ENCODE peak calls at places on chromosome 10, in nine cellular contexts. G is mammary epithelial cell, K is right lobe of liver, P is adrenal gland, E is Peyer's patch, J is coronary artery, B is tibial nerve, N is A549, X is psoas muscle. F is an unnamed sample.

GRCh38 chr10:123990889-123991288 is 99.3 kb upstream of the CPXM2 start:
- DNase-seq in G (no peak), K (peak), P (no peak), E (no peak), J (peak), B (no peak), N (no peak), X (no peak), F (no peak)

GRCh38 chr10:47438857-47439474 is 44.9 kb downstream of the ANXA8 start:
- DNase-seq in G (peak), K (no peak), P (no peak), E (no peak), J (no peak), B (no peak), N (peak), X (no peak), F (peak)

GRCh38 chr10:26334932-26335573 is 103.1 kb upstream of the APBB1IP start:
- DNase-seq in G (peak), K (peak), P (peak), E (peak), J (peak), B (peak), N (peak), X (no peak), F (no peak)

GRCh38 chr10:18136056-18136916 is 3.9 kb upstream of the CACNB2 start:
- DNase-seq in G (no peak), K (no peak), P (no peak), E (no peak), J (no peak), B (no peak), N (no peak), X (no peak), F (no peak)

GRCh38 chr10:89522463-89522862 is 12.9 kb downstream of the SLC16A12 start:
- DNase-seq in G (no peak), K (no peak), P (no peak), E (no peak), J (no peak), B (no peak), N (no peak), X (no peak), F (no peak)

GRCh38 chr10:75363431-75363830 is 38.1 kb downstream of the ZNF503 start:
- DNase-seq in G (no peak), K (no peak), P (no peak), E (no peak), J (no peak), B (no peak), N (no peak), X (no peak), F (no peak)

GRCh38 chr10:21517134-21517982 is 8.1 kb downstream of the SKIDA1 start:
- DNase-seq in G (peak), K (peak), P (peak), E (no peak), J (no peak), B (no peak), N (peak), X (peak), F (no peak)

GRCh38 chr10:92742331-92743228 is 52.8 kb downstream of the HHEX start:
- DNase-seq in G (no peak), K (no peak), P (no peak), E (peak), J (no peak), B (no peak), N (no peak), X (no peak), F (no peak)

GRCh38 chr10:133089461-133089800 is 1.7 kb downstream of the ADGRA1 start:
- DNase-seq in G (no peak), K (no peak), P (no peak), E (no peak), J (no peak), B (no peak), N (no peak), X (no peak), F (no peak)

GRCh38 chr10:48981310-48981907 is 41.8 kb upstream of the LRRC18 start:
- DNase-seq in G (peak), K (peak), P (peak), E (peak), J (no peak), B (peak), N (peak), X (peak), F (peak)

GRCh38 chr10:642186-642890 is 47.1 kb downstream of the DIP2C start:
- DNase-seq in G (no peak), K (no peak), P (no peak), E (no peak), J (no peak), B (no peak), N (no peak), X (no peak), F (no peak)

GRCh38 chr10:110285501-110285900 is 19.2 kb downstream of the SMNDC1 start:
- DNase-seq in G (no peak), K (no peak), P (no peak), E (no peak), J (no peak), B (no peak), N (no peak), X (no peak), F (no peak)

GRCh38 chr10:51768886-51769285 is 69.5 kb upstream of the CSTF2T start:
- DNase-seq in G (no peak), K (no peak), P (no peak), E (no peak), J (no peak), B (no peak), N (no peak), X (no peak), F (no peak)

GRCh38 chr10:103667390-103667789 is 173.9 kb downstream of the NEURL1 start:
- DNase-seq in G (no peak), K (no peak), P (no peak), E (no peak), J (no peak), B (no peak), N (no peak), X (no peak), F (no peak)

GRCh38 chr10:5549462-5550249 is 24.9 kb downstream of the CALML3 start:
- DNase-seq in G (no peak), K (peak), P (no peak), E (no peak), J (no peak), B (no peak), N (no peak), X (peak), F (no peak)

GRCh38 chr10:110618206-110618605 is 25.9 kb upstream of the RBM20 start:
- DNase-seq in G (no peak), K (no peak), P (no peak), E (no peak), J (no peak), B (no peak), N (no peak), X (no peak), F (no peak)

GRCh38 chr10:63437334-63437949 is 28.3 kb downstream of the JMJD1C start:
- DNase-seq in G (peak), K (no peak), P (no peak), E (no peak), J (no peak), B (no peak), N (no peak), X (no peak), F (no peak)

GRCh38 chr10:3622845-3623621 is 162.0 kb downstream of the KLF6 start:
- DNase-seq in G (no peak), K (no peak), P (no peak), E (no peak), J (no peak), B (no peak), N (no peak), X (no peak), F (no peak)

GRCh38 chr10:110918269-110918632 is 729 bp downstream of the BBIP1 start:
- DNase-seq in G (no peak), K (no peak), P (no peak), E (peak), J (no peak), B (peak), N (peak), X (no peak), F (peak)

GRCh38 chr10:14412624-14413023 is 81.9 kb upstream of the FRMD4A start:
- DNase-seq in G (no peak), K (no peak), P (no peak), E (no peak), J (no peak), B (no peak), N (no peak), X (no peak), F (no peak)

GRCh38 chr10:59668081-59668480 is 41.6 kb downstream of the SLC16A9 start:
- DNase-seq in G (no peak), K (no peak), P (no peak), E (no peak), J (no peak), B (no peak), N (no peak), X (no peak), F (no peak)

GRCh38 chr10:21935439-21936023 is 68.0 kb downstream of the DNAJC1 start:
- DNase-seq in G (no peak), K (no peak), P (no peak), E (no peak), J (no peak), B (no peak), N (no peak), X (no peak), F (no peak)

GRCh38 chr10:132538790-132539421 is 1.3 kb downstream of the INPP5A start:
- DNase-seq in G (no peak), K (peak), P (no peak), E (no peak), J (no peak), B (no peak), N (no peak), X (peak), F (no peak)

GRCh38 chr10:111085690-111086353 is 9.0 kb downstream of the ADRA2A start:
- DNase-seq in G (no peak), K (no peak), P (no peak), E (no peak), J (no peak), B (no peak), N (no peak), X (no peak), F (no peak)

GRCh38 chr10:122388287-122388997 is 13.9 kb downstream of the PLEKHA1 start:
- DNase-seq in G (no peak), K (no peak), P (no peak), E (no peak), J (no peak), B (no peak), N (no peak), X (no peak), F (no peak)

GRCh38 chr10:65952086-65952485 is 973.8 kb upstream of the LRRTM3 start:
- DNase-seq in G (no peak), K (no peak), P (no peak), E (no peak), J (no peak), B (no peak), N (no peak), X (no peak), F (no peak)

GRCh38 chr10:109891105-109891504 is 32.2 kb downstream of the XPNPEP1 start:
- DNase-seq in G (peak), K (no peak), P (no peak), E (no peak), J (no peak), B (no peak), N (no peak), X (no peak), F (no peak)

GRCh38 chr10:130141460-130141859 is 5.3 kb downstream of the GLRX3 start:
- DNase-seq in G (no peak), K (no peak), P (no peak), E (no peak), J (no peak), B (no peak), N (no peak), X (no peak), F (no peak)

GRCh38 chr10:109403551-109403950 is 519.8 kb downstream of the XPNPEP1 start:
- DNase-seq in G (no peak), K (no peak), P (no peak), E (no peak), J (no peak), B (no peak), N (no peak), X (no peak), F (no peak)

GRCh38 chr10:91975438-91975837 is 51.9 kb downstream of the BTAF1 start:
- DNase-seq in G (peak), K (no peak), P (no peak), E (no peak), J (no peak), B (no peak), N (no peak), X (no peak), F (no peak)

GRCh38 chr10:5434017-5434753 is 21.8 kb downstream of the NET1 start:
- DNase-seq in G (peak), K (no peak), P (no peak), E (no peak), J (no peak), B (no peak), N (peak), X (no peak), F (no peak)

GRCh38 chr10:99522078-99522479 is 10.7 kb upstream of the NKX2-3 start:
- DNase-seq in G (no peak), K (no peak), P (no peak), E (no peak), J (no peak), B (no peak), N (no peak), X (no peak), F (no peak)

GRCh38 chr10:32077896-32078295 is 21.7 kb upstream of the KIF5B start:
- DNase-seq in G (peak), K (no peak), P (peak), E (no peak), J (no peak), B (no peak), N (no peak), X (peak), F (no peak)

GRCh38 chr10:36817898-36818297 is 307.5 kb upstream of the ANKRD30A start:
- DNase-seq in G (no peak), K (no peak), P (no peak), E (no peak), J (no peak), B (no peak), N (no peak), X (no peak), F (no peak)

GRCh38 chr10:79148452-79149344 is 79.9 kb downstream of the ZMIZ1 start:
- DNase-seq in G (peak), K (peak), P (peak), E (peak), J (no peak), B (peak), N (no peak), X (peak), F (no peak)

GRCh38 chr10:99630439-99630838 is 10.2 kb upstream of the SLC25A28 start:
- DNase-seq in G (peak), K (no peak), P (peak), E (no peak), J (no peak), B (peak), N (no peak), X (no peak), F (peak)

GRCh38 chr10:11871470-11871869 is 48.3 kb downstream of the PROSER2 start:
- DNase-seq in G (no peak), K (no peak), P (no peak), E (no peak), J (no peak), B (no peak), N (no peak), X (peak), F (no peak)

GRCh38 chr10:43605850-43606322 is 352 bp upstream of the ZNF485 start:
- DNase-seq in G (no peak), K (no peak), P (no peak), E (no peak), J (no peak), B (no peak), N (no peak), X (no peak), F (no peak)
- H3K27ac ChIP-seq in G (no peak), K (no peak), P (peak), E (peak), J (peak), B (peak), N (no peak), X (peak), F (no peak)

DNA sequence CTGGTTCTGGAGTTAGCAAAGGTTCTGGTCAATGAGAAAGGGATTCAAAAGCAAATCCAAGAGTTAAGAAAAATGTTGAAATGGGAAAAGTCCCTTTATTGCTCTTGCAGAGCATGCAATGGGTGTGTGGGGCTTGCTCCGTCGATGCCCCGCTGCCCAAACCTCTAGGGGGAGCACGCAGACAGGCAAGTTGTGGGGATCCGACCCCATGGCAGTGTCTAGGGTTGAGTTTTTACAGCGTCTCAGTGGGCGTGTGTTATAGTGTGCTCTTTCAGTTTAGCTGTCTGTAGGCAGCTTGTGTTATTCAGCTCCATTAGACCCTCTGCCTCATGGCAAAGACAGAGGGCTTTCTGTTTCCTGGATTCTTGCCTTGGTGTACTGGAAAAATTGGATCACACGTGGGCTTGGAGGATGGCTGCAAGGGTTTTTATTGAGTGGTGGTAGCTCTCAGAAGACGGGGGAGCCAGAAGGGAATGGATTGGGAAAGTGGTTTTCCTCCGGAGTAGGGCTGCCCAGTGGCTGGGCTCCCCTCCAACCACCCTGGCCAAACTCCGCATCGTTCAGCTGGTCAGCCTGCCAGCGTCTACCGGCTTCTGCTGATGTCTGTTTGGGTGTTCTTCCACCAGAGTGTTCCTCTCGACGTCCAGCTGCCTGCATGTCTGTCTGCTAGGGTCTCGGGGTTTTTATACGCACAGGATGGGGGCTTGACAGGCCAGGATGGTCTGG is 102.3 kb upstream of the PLXDC2 start:
- DNase-seq in G (no peak), K (no peak), P (no peak), E (no peak), J (no peak), B (no peak), N (no peak), X (no peak), F (no peak)
- TF ChIP-seq CTCF in G (peak), K (no peak), P (no peak), E (no peak), J (no peak), B (peak), N (no peak), X (no peak), F (no peak)

DNA sequence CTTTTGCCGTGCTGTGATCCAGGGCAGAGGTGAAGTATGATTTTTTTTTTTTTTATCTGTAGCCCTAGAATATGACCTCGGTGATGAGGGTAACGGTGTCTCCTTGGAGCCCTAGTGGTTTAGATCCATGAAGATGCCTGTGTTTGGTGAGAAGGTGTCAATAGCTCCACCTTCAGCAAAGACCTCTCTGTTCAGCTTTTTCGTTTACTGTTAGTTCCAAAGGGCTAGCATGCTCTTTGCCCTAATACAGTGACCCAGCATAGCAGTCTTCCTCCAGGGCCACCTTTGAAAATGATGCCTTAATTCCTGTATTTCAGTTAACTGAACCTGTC is 748 bp upstream of the MRPS16 start:
- DNase-seq in G (peak), K (no peak), P (no peak), E (no peak), J (no peak), B (no peak), N (peak), X (no peak), F (no peak)
- H3K27ac ChIP-seq in G (peak), K (peak), P (peak), E (peak), J (peak), B (peak), N (peak), X (peak), F (peak)

DNA sequence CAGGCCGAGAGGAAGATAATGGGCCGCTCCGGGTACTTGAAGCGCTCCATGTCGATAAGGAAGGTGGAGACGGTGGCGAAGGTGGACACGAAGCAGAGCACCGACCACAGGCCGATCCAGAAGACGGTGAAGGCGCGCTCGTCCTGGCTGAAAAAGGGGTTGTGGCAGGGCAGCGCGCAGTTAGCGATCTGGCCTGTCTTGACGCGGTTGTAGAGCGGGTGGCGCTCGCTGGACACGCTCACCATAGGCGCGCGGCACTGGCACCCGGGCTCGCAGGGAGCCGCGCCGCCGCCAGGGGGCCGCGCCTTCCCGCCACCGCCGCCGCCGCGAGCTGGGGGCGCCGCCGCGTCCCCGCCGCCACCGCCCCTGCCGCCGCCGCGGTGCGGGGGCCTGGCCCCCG is 1.6 kb downstream of the FZD8 start:
- DNase-seq in G (peak), K (peak), P (peak), E (peak), J (no peak), B (peak), N (peak), X (peak), F (peak)
- TF ChIP-seq CTCF in G (no peak), K (peak), P (no peak), E (peak), J (peak), B (peak), N (peak), X (peak), F (peak)

DNA sequence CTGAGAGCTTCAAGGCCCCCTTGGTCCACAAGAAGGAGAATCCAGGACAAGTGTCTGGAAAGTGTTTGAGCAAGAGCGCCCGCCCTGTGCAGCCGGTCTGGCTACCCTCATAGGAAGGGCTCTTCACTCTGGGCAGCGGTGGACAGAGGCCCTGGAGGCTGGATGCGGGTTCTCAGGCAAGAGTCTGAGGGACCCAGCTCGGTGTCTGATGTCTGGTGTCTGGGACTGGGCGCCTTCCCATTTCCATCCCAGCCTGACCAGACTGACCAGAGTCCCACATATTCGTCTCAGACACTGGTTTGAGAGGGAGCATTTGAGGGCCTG is 59.8 kb downstream of the HK1 start:
- DNase-seq in G (no peak), K (no peak), P (no peak), E (no peak), J (no peak), B (no peak), N (no peak), X (peak), F (no peak)
- H3K27ac ChIP-seq in G (peak), K (peak), P (peak), E (no peak), J (peak), B (no peak), N (peak), X (peak), F (peak)

DNA sequence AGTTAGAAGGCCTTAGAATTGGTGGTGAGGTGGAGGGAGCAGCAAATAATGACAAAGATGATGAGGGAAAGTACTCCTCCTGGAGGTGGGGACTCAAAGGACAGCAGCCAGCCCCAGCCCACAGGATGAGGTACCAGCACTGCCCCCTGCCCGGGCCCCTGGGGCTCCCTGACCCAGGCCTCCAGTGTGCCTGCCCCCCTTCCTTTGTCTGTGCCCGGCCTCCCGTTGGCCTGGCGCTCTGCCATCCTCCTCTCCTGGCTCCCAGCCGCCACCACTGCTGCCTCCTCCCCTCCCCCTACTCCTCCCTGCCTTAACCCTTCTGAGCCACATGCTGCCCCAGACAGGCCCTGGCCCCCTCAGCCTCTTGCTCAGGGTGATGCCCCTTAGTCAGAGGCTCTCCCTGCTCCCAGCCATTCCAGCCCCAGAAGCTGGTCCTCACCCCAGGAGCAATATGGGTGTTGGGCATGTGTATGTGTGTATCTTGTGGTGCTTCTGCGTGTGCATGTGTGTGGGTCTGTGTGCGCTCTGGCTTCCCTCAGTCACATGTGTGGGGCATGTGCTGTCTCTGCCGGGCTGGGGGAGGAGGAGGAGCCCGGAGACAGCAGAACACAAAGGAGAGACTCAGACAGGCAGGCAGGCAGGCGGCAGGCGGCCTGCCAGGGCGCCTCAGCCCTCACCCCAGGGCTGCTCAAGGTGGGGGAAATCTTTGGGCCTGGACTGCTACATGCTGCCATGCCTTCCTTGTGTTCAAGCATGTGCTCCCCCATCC is 2.6 kb downstream of the LDB1 start:
- DNase-seq in G (peak), K (peak), P (peak), E (peak), J (peak), B (peak), N (no peak), X (peak), F (peak)
- TF ChIP-seq CTCF in G (no peak), K (no peak), P (peak), E (no peak), J (no peak), B (peak), N (no peak), X (no peak), F (peak)

F was measured in AG04450.